ENCODE peak calls at places on chromosome 10, in seven cellular contexts. One of them, this sample, is unnamed.

GRCh38 chr10:20166291-20166690 is 350.1 kb downstream of the PLXDC2 start:
- DNase-seq in glutamatergic neuron: no peak
- DNase-seq in activated CD4-positive, alpha-beta T cell treated with anti-CD3 and anti-CD28 coated beads for 48 hours: no peak
- DNase-seq in NCI-H187: no peak
- DNase-seq in stimulated activated CD4-positive, alpha-beta T cell treated with anti-CD3 and anti-CD28 coated beads, Interleukin-15, amount 100 ng/mL, for 1 hour: no peak
- DNase-seq in hepatocyte: no peak
- DNase-seq in Right ventricle myocardium superior: no peak
- DNase-seq in this sample: no peak

GRCh38 chr10:60414111-60414510 is 24.4 kb upstream of the ANK3 start:
- DNase-seq in Right ventricle myocardium superior: no peak
- DNase-seq in hepatocyte: no peak
- DNase-seq in activated CD4-positive, alpha-beta T cell treated with anti-CD3 and anti-CD28 coated beads for 48 hours: no peak
- DNase-seq in stimulated activated CD4-positive, alpha-beta T cell treated with anti-CD3 and anti-CD28 coated beads, Interleukin-15, amount 100 ng/mL, for 1 hour: no peak
- DNase-seq in NCI-H187: no peak
- DNase-seq in glutamatergic neuron: no peak
- DNase-seq in this sample: peak

GRCh38 chr10:71694039-71694471 is 25.5 kb downstream of the C10orf105 start:
- DNase-seq in glutamatergic neuron: no peak
- DNase-seq in hepatocyte: no peak
- DNase-seq in stimulated activated CD4-positive, alpha-beta T cell treated with anti-CD3 and anti-CD28 coated beads, Interleukin-15, amount 100 ng/mL, for 1 hour: no peak
- DNase-seq in activated CD4-positive, alpha-beta T cell treated with anti-CD3 and anti-CD28 coated beads for 48 hours: no peak
- DNase-seq in Right ventricle myocardium superior: no peak
- DNase-seq in NCI-H187: no peak
- DNase-seq in this sample: no peak

GRCh38 chr10:31451766-31452165 is 132.8 kb downstream of the ZEB1 start:
- DNase-seq in activated CD4-positive, alpha-beta T cell treated with anti-CD3 and anti-CD28 coated beads for 48 hours: no peak
- DNase-seq in hepatocyte: no peak
- DNase-seq in Right ventricle myocardium superior: no peak
- DNase-seq in glutamatergic neuron: no peak
- DNase-seq in NCI-H187: no peak
- DNase-seq in stimulated activated CD4-positive, alpha-beta T cell treated with anti-CD3 and anti-CD28 coated beads, Interleukin-15, amount 100 ng/mL, for 1 hour: no peak
- DNase-seq in this sample: no peak

GRCh38 chr10:73734028-73734720 is 10.0 kb upstream of the SEC24C start:
- DNase-seq in stimulated activated CD4-positive, alpha-beta T cell treated with anti-CD3 and anti-CD28 coated beads, Interleukin-15, amount 100 ng/mL, for 1 hour: no peak
- DNase-seq in hepatocyte: no peak
- DNase-seq in NCI-H187: no peak
- DNase-seq in glutamatergic neuron: no peak
- DNase-seq in Right ventricle myocardium superior: no peak
- DNase-seq in activated CD4-positive, alpha-beta T cell treated with anti-CD3 and anti-CD28 coated beads for 48 hours: no peak
- DNase-seq in this sample: no peak

GRCh38 chr10:74223755-74224530 is 72.9 kb downstream of the ADK start:
- DNase-seq in activated CD4-positive, alpha-beta T cell treated with anti-CD3 and anti-CD28 coated beads for 48 hours: peak
- DNase-seq in stimulated activated CD4-positive, alpha-beta T cell treated with anti-CD3 and anti-CD28 coated beads, Interleukin-15, amount 100 ng/mL, for 1 hour: no peak
- DNase-seq in NCI-H187: no peak
- DNase-seq in hepatocyte: no peak
- DNase-seq in Right ventricle myocardium superior: no peak
- DNase-seq in glutamatergic neuron: no peak
- DNase-seq in this sample: no peak

GRCh38 chr10:94627511-94627910 is 56.0 kb upstream of the CYP2C18 start:
- DNase-seq in NCI-H187: no peak
- DNase-seq in Right ventricle myocardium superior: no peak
- DNase-seq in glutamatergic neuron: no peak
- DNase-seq in hepatocyte: no peak
- DNase-seq in stimulated activated CD4-positive, alpha-beta T cell treated with anti-CD3 and anti-CD28 coated beads, Interleukin-15, amount 100 ng/mL, for 1 hour: no peak
- DNase-seq in activated CD4-positive, alpha-beta T cell treated with anti-CD3 and anti-CD28 coated beads for 48 hours: no peak
- DNase-seq in this sample: no peak

GRCh38 chr10:43140414-43140813 is 2.2 kb downstream of the CSGALNACT2 start:
- DNase-seq in NCI-H187: no peak
- DNase-seq in Right ventricle myocardium superior: no peak
- DNase-seq in stimulated activated CD4-positive, alpha-beta T cell treated with anti-CD3 and anti-CD28 coated beads, Interleukin-15, amount 100 ng/mL, for 1 hour: no peak
- DNase-seq in hepatocyte: no peak
- DNase-seq in glutamatergic neuron: no peak
- DNase-seq in activated CD4-positive, alpha-beta T cell treated with anti-CD3 and anti-CD28 coated beads for 48 hours: no peak
- DNase-seq in this sample: peak

GRCh38 chr10:80454526-80455460 is 683 bp downstream of the TSPAN14 start:
- DNase-seq in NCI-H187: no peak
- DNase-seq in glutamatergic neuron: peak
- DNase-seq in Right ventricle myocardium superior: peak
- DNase-seq in hepatocyte: peak
- DNase-seq in activated CD4-positive, alpha-beta T cell treated with anti-CD3 and anti-CD28 coated beads for 48 hours: no peak
- DNase-seq in stimulated activated CD4-positive, alpha-beta T cell treated with anti-CD3 and anti-CD28 coated beads, Interleukin-15, amount 100 ng/mL, for 1 hour: no peak
- DNase-seq in this sample: no peak